ENCODE peak calls at places on chromosomes 1 and 21, in four cellular contexts. U, G, W and D are unnamed samples.

GRCh38 chr1:78286686-78287085 is 204.1 kb upstream of the PTGFR start:
- DNase-seq in W (peak), U (no peak), G (no peak), D (no peak)

GRCh38 chr1:99970713-99971255 is 988 bp downstream of the SLC35A3 start:
- DNase-seq in U (no peak), G (no peak), W (no peak), D (no peak)

GRCh38 chr1:175480343-175480827 is 263.0 kb downstream of the TNR start:
- DNase-seq in W (no peak), U (no peak), G (no peak), D (no peak)

GRCh38 chr1:180863158-180863775 is 49.4 kb upstream of the KIAA1614 start:
- DNase-seq in G (no peak), U (peak), W (peak), D (peak)

GRCh38 chr1:220666349-220666748 is 23.8 kb upstream of the C1orf115 start:
- DNase-seq in G (no peak), W (no peak), U (no peak), D (no peak)

GRCh38 chr1:51689643-51690042 is 72.8 kb downstream of the OSBPL9 start:
- DNase-seq in G (no peak), W (no peak), U (no peak), D (no peak)

GRCh38 chr1:179230721-179231120 is 1.2 kb upstream of the ABL2 start:
- DNase-seq in G (no peak), W (no peak), U (no peak), D (no peak)

GRCh38 chr1:98794196-98794886 is 132.8 kb downstream of the SNX7 start:
- DNase-seq in W (peak), G (no peak), U (peak), D (peak)

GRCh38 chr1:213389061-213389581 is 338.1 kb downstream of the RPS6KC1 start:
- DNase-seq in U (no peak), W (no peak), G (no peak), D (no peak)

GRCh38 chr1:81811757-81812371 is 11.1 kb downstream of the ADGRL2 start:
- DNase-seq in U (no peak), G (no peak), W (no peak), D (no peak)

GRCh38 chr1:35707253-35708178 is 11.2 kb downstream of the C1orf216 start:
- DNase-seq in U (peak), W (peak), G (no peak), D (peak)

GRCh38 chr1:200029035-200029623 is 1.6 kb downstream of the NR5A2 start:
- DNase-seq in G (no peak), W (peak), U (peak), D (peak)

GRCh38 chr21:41250519-41250918 is 66.1 kb upstream of the FAM3B start:
- DNase-seq in W (no peak), G (no peak), U (no peak), D (no peak)

GRCh38 chr1:212218911-212219310 is 66.3 kb upstream of the PPP2R5A start:
- DNase-seq in U (no peak), G (no peak), W (no peak), D (no peak)

GRCh38 chr21:35677298-35677841 is 383.0 kb downstream of the SETD4 start:
- DNase-seq in G (no peak), W (no peak), U (no peak), D (no peak)

GRCh38 chr1:46136711-46137110 is 4.3 kb upstream of the PIK3R3 start:
- DNase-seq in U (no peak), W (no peak), G (no peak), D (no peak)

GRCh38 chr1:159171688-159172501 is 480 bp downstream of the CADM3 start:
- DNase-seq in U (no peak), W (no peak), G (no peak), D (no peak)

GRCh38 chr1:4678318-4678717 is 23.9 kb downstream of the AJAP1 start:
- DNase-seq in W (no peak), G (no peak), U (no peak), D (no peak)

GRCh38 chr21:46111857-46112730 is 14.2 kb downstream of the COL6A2 start:
- DNase-seq in W (no peak), U (no peak), G (no peak), D (no peak)

GRCh38 chr1:15343729-15344128 is 66.0 kb upstream of the EFHD2 start:
- DNase-seq in U (peak), G (no peak), W (no peak), D (no peak)

GRCh38 chr1:61313906-61314422 is 231.6 kb downstream of the NFIA start:
- DNase-seq in U (no peak), W (no peak), G (no peak), D (no peak)

GRCh38 chr1:45569962-45570581 is 13.8 kb upstream of the NASP start:
- DNase-seq in G (no peak), U (peak), W (peak), D (peak)

GRCh38 chr1:151166506-151166956 is 587 bp downstream of the SCNM1 start:
- DNase-seq in G (no peak), W (no peak), U (no peak), D (peak)

GRCh38 chr1:193338194-193338593 is 151.8 kb upstream of the B3GALT2 start:
- DNase-seq in U (no peak), G (no peak), W (peak), D (no peak)

GRCh38 chr1:8969937-8970336 is 24.3 kb downstream of the CA6 start:
- DNase-seq in G (no peak), W (no peak), U (no peak), D (no peak)

GRCh38 chr1:94072840-94073516 is 48.0 kb downstream of the ABCA4 start:
- DNase-seq in G (no peak), W (no peak), U (no peak), D (no peak)

GRCh38 chr1:13703128-13703513 is 3.1 kb downstream of the PRDM2 start:
- DNase-seq in W (no peak), G (no peak), U (no peak), D (no peak)

GRCh38 chr1:8541961-8542521 is 224.1 kb downstream of the SLC45A1 start:
- DNase-seq in U (no peak), G (no peak), W (no peak), D (no peak)

GRCh38 chr1:35560256-35561225 is 2.9 kb downstream of the NCDN start:
- DNase-seq in W (no peak), G (no peak), U (no peak), D (no peak)

GRCh38 chr1:223820976-223821375 is 24.8 kb downstream of the TP53BP2 start:
- DNase-seq in G (no peak), W (no peak), U (no peak), D (no peak)

GRCh38 chr1:219342836-219343235 is 169.2 kb downstream of the LYPLAL1 start:
- DNase-seq in W (no peak), G (no peak), U (no peak), D (no peak)

GRCh38 chr1:7334475-7335035 is 436.5 kb upstream of the VAMP3 start:
- DNase-seq in U (peak), W (peak), G (no peak), D (no peak)

GRCh38 chr1:58909914-58910681 is 126.3 kb upstream of the JUN start:
- DNase-seq in G (no peak), W (no peak), U (no peak), D (no peak)

GRCh38 chr1:69305621-69306020 is 262.1 kb upstream of the LRRC7 start:
- DNase-seq in U (no peak), G (no peak), W (no peak), D (no peak)

GRCh38 chr1:178180405-178180804 is 86.5 kb downstream of the RASAL2 start:
- DNase-seq in U (no peak), W (no peak), G (no peak), D (no peak)

GRCh38 chr21:14900058-14900457 is 164.7 kb downstream of the NRIP1 start:
- DNase-seq in G (no peak), U (no peak), W (peak), D (no peak)